ENCODE peak calls at places on chromosome 12, in eight cellular contexts. L, Y, R, G, Q, I, V and A are unnamed samples. For H3K4me1, the result is how much of the 10 kb centered on the place peaks cover.

GRCh38 chr12:5038781-5039311 is 4.8 kb upstream of the KCNA5 start:
- DNase-seq in L (no peak), Y (no peak), R (no peak), G (no peak), Q (no peak), I (no peak), V (no peak), A (no peak)

GRCh38 chr12:39990122-39991101 is 115.5 kb downstream of the SLC2A13 start:
- DNase-seq in L (peak), Y (peak), R (peak), G (peak), Q (peak), I (peak), V (peak), A (peak)

GRCh38 chr12:42130670-42131402 is 13.8 kb downstream of the GXYLT1 start:
- DNase-seq in L (no peak), Y (no peak), R (peak), G (no peak), Q (no peak), I (no peak), V (no peak), A (peak)

GRCh38 chr12:85920324-85920947 is 46.3 kb downstream of the NTS start:
- DNase-seq in L (no peak), Y (no peak), R (no peak), G (peak), Q (no peak), I (no peak), V (no peak), A (no peak)

GRCh38 chr12:69154585-69155363 is 84.6 kb upstream of the CPSF6 start:
- DNase-seq in L (peak), Y (peak), R (peak), G (peak), Q (peak), I (peak), V (peak), A (peak)

GRCh38 chr12:11785722-11786121 is 136.2 kb downstream of the ETV6 start:
- DNase-seq in L (no peak), Y (no peak), R (no peak), G (no peak), Q (no peak), I (no peak), V (no peak), A (no peak)

GRCh38 chr12:46811185-46811584 is 14.6 kb downstream of the SLC38A4 start:
- DNase-seq in L (no peak), Y (no peak), R (no peak), G (no peak), Q (no peak), I (no peak), V (no peak), A (no peak)

GRCh38 chr12:113468365-113469223 is 3.1 kb downstream of the LHX5 start:
- DNase-seq in L (no peak), Y (no peak), R (no peak), G (no peak), Q (peak), I (no peak), V (no peak), A (no peak)

GRCh38 chr12:31034372-31034771 is 39.3 kb upstream of the DDX11 start:
- DNase-seq in L (no peak), Y (no peak), R (no peak), G (peak), Q (no peak), I (no peak), V (no peak), A (no peak)

GRCh38 chr12:100576311-100577036 is 3.0 kb downstream of the GAS2L3 start:
- DNase-seq in L (no peak), Y (no peak), R (no peak), G (peak), Q (no peak), I (no peak), V (no peak), A (no peak)

GRCh38 chr12:26121323-26121740 is 3.5 kb downstream of the BHLHE41 start:
- DNase-seq in L (no peak), Y (no peak), R (no peak), G (no peak), Q (no peak), I (no peak), V (no peak), A (no peak)

GRCh38 chr12:97877404-97877803 is 414.8 kb downstream of the RMST start:
- DNase-seq in L (no peak), Y (no peak), R (no peak), G (no peak), Q (no peak), I (no peak), V (no peak), A (no peak)

GRCh38 chr12:11862794-11863193 is 207.9 kb upstream of the BCL2L14 start:
- DNase-seq in L (no peak), Y (no peak), R (peak), G (no peak), Q (no peak), I (no peak), V (no peak), A (peak)

GRCh38 chr12:50840809-50841487 is 1.8 kb upstream of the TMPRSS12 start:
- DNase-seq in L (no peak), Y (no peak), R (no peak), G (no peak), Q (no peak), I (no peak), V (no peak), A (no peak)

GRCh38 chr12:78835493-78835892 is 29.1 kb upstream of the SYT1 start:
- DNase-seq in L (no peak), Y (no peak), R (no peak), G (no peak), Q (no peak), I (no peak), V (no peak), A (no peak)

GRCh38 chr12:123601602-123602489 is at the start of gene DDX55:
- DNase-seq in L (peak), Y (peak), R (peak), G (peak), Q (peak), I (peak), V (peak), A (peak)

GRCh38 chr12:3046441-3047200 is 30.6 kb upstream of the TSPAN9 start:
- DNase-seq in L (no peak), Y (no peak), R (no peak), G (no peak), Q (peak), I (no peak), V (no peak), A (no peak)

GRCh38 chr12:132189378-132190011 is 45.2 kb downstream of the NOC4L start:
- DNase-seq in L (peak), Y (peak), R (peak), G (peak), Q (peak), I (peak), V (peak), A (peak)

GRCh38 chr12:109606261-109607028 is 32.9 kb downstream of the MVK start:
- DNase-seq in L (no peak), Y (no peak), R (no peak), G (no peak), Q (peak), I (no peak), V (no peak), A (no peak)

DNA sequence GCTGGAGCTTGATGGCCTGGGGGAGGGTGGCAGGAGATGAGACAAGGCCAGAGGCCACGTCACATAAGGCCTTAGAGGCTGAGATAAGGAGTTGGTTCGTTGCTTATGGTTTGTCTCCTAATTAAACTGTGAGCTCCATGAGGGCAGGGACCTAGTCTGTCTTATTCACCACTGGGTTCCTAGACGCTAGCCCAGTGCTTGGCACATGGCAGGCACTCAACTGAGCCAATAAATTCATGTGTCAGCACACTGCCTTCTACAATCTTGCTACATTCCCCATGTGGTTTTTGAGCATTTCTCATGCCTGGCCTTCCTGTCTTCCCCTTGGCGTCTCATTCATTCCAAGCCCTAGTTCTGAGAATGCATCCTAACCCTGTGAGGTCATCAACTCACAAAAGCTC is 92.5 kb upstream of the MED13L start:
- DNase-seq in L (no peak), Y (no peak), R (no peak), G (no peak), Q (no peak), I (no peak), V (no peak), A (no peak)
- H3K27ac ChIP-seq in L (peak), Y (no peak), R (no peak), G (no peak), Q (no peak), I (no peak), V (no peak), A (no peak)

DNA sequence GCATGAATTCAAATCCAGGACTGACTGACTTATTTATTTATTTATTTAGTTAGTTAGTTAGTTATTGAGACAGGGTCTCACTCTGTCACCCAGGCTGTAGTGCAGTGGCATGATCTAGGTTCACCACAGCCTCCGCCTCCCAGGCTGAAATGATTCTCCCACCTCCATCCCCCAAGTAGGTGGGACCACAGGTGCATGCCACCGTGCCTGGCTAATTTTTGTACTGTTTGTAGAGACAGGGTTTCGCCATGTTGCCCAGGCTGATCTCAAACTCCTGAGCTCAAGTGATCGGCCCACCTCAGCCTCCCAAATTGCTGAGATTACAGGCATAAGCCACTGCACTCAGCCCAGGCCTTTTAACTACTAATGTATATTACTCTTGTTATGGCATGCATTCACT is 36.0 kb downstream of the BTG1 start:
- DNase-seq in L (no peak), Y (no peak), R (no peak), G (no peak), Q (no peak), I (no peak), V (no peak), A (no peak)
- H3K4me1 ChIP-seq in L (under half), Y (under half), R (under half), G (under half), Q (under half), I (under half), V (under half), A (under half)

GRCh38 chr12:95944108-95944704 is 1.1 kb downstream of the AMDHD1 start:
- DNase-seq in L (no peak), Y (no peak), R (no peak), G (no peak), Q (no peak), I (peak), V (no peak), A (no peak)

GRCh38 chr12:95942106-95942531 is 295 bp downstream of the CCDC38 start:
- DNase-seq in L (no peak), Y (no peak), R (no peak), G (no peak), Q (no peak), I (no peak), V (no peak), A (no peak)

GRCh38 chr12:95940514-95940913 is 1.9 kb downstream of the CCDC38 start:
- DNase-seq in L (no peak), Y (no peak), R (no peak), G (no peak), Q (no peak), I (peak), V (no peak), A (no peak)

GRCh38 chr12:95943231-95943842 is at the start of gene AMDHD1:
- DNase-seq in L (peak), Y (peak), R (no peak), G (peak), Q (peak), I (peak), V (peak), A (peak)

DNA sequence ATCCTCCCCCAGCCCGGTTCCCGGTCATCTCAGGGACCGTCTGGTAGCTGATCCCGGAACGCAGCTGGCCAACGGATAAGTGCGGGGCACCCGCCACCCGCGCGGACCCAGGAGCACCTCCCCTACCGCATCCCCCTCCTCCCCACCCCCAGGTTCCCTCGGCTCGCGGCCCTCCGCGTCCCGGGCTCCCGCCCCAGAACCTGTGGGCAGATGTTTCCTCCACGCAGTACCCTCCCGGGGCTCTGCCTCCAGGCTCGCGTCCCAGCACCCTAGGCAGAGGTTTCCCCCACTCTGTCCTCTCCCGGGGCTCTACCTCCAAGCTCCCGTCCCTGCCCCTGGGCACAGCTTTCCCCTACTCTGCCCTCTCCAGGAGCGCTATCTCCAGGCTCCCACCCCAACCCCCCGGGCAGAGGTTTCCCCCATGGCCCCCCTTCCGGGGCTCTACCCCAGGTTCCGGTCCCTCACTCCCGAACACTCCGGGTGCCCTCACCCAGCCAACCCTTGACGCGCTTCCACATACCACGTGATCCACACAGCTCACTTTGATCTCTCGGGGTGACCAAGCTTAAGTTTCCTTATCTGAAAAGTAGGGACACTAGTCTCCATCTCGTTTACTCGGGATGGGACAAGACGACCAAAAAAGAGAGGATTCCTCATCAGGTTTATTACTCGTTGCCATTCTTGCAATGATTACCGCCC is at the start of gene CCDC38:
- DNase-seq in L (peak), Y (peak), R (peak), G (peak), Q (peak), I (peak), V (peak), A (peak)
- TF ChIP-seq POLR2A in L (no peak), Y (peak), R (no peak), G (peak), Q (no peak), I (peak), V (peak), A (peak)

GRCh38 chr12:93802698-93803097 is 125.5 kb downstream of the CRADD start:
- DNase-seq in L (no peak), Y (no peak), R (no peak), G (no peak), Q (no peak), I (no peak), V (no peak), A (no peak)
- H3K27ac ChIP-seq in L (peak), Y (peak), R (peak), G (no peak), Q (no peak), I (no peak), V (peak), A (no peak)

GRCh38 chr12:52193991-52194390 is 2.2 kb upstream of the KRT80 start:
- DNase-seq in L (no peak), Y (no peak), R (no peak), G (no peak), Q (no peak), I (no peak), V (no peak), A (no peak)
- H3K4me1 ChIP-seq in L (half or more), Y (under half), R (under half), G (half or more), Q (under half), I (under half), V (under half), A (half or more)

GRCh38 chr12:96183734-96184370 is 10.3 kb upstream of the ELK3 start:
- DNase-seq in L (no peak), Y (no peak), R (no peak), G (no peak), Q (no peak), I (no peak), V (no peak), A (no peak)
- TF ChIP-seq POLR2A in L (no peak), Y (no peak), R (no peak), G (no peak), Q (no peak), I (no peak), V (no peak), A (no peak)

GRCh38 chr12:118219772-118220171 is 83.8 kb downstream of the PEBP1 start:
- DNase-seq in L (no peak), Y (no peak), R (no peak), G (no peak), Q (no peak), I (no peak), V (no peak), A (no peak)
- H3K27ac ChIP-seq in L (no peak), Y (no peak), R (no peak), G (no peak), Q (no peak), I (no peak), V (no peak), A (no peak)

DNA sequence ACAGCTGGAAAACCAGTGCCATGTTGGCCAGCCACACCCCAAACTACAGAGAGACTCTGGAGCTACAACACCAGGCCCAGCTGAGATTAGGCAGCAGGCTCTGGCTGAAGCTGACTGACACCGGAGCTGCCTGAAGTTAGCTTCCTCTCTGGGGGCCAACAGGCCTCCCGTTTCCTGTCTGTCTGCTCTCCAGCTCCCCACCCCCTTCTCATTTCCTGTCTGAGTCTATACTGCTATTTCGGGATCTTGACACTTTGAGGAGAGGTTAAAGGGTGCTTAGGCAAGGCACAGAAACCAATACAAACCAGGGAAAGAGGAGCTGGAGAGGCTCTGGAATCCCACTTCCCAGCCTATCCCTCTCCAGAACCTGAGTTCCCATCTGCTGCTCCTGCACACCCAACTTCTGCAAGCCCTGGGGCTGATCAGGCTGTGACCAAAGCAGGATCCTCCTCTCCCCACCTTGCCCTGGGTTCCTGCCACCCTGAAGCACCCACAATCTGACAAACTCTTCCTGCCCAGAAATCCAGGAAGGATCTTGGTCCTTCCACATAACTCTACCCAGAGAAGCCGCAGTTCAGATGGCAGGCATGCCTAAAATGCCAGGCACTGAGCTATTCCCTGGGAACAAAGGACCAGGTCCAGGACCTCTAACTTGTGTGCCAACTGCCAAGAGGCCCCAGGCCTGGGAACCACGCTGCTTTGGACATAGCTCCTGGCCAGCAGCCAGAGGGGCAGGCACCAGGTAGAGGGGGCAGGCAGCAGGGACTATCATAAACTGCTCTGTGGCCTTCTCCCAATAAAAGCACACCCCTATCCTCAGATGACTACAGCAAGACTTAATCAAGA is 39.9 kb downstream of the PRPF40B start:
- DNase-seq in L (no peak), Y (peak), R (peak), G (no peak), Q (no peak), I (peak), V (peak), A (peak)
- H3K4me1 ChIP-seq in L (half or more), Y (under half), R (under half), G (under half), Q (under half), I (under half), V (under half), A (under half)

GRCh38 chr12:47812797-47813490 is 6.8 kb downstream of the HDAC7 start:
- DNase-seq in L (peak), Y (peak), R (peak), G (no peak), Q (peak), I (peak), V (peak), A (peak)

GRCh38 chr12:47811070-47811391 is 8.7 kb downstream of the HDAC7 start:
- DNase-seq in L (no peak), Y (no peak), R (no peak), G (no peak), Q (no peak), I (no peak), V (no peak), A (no peak)

GRCh38 chr12:47813491-47814196 is 6.1 kb downstream of the HDAC7 start:
- DNase-seq in L (no peak), Y (no peak), R (peak), G (no peak), Q (no peak), I (no peak), V (peak), A (peak)

GRCh38 chr12:47814539-47815170 is 5.0 kb downstream of the HDAC7 start:
- DNase-seq in L (no peak), Y (no peak), R (no peak), G (no peak), Q (no peak), I (no peak), V (no peak), A (no peak)

GRCh38 chr12:47811581-47812484 is 7.9 kb downstream of the HDAC7 start:
- DNase-seq in L (no peak), Y (peak), R (peak), G (no peak), Q (no peak), I (no peak), V (peak), A (no peak)
- TF ChIP-seq POLR2A in L (no peak), Y (no peak), R (no peak), G (no peak), Q (no peak), I (no peak), V (no peak), A (no peak)